ENCODE peak calls at places on chromosomes 7 and 10, in seven cellular contexts. F, R, W, D, A, L and I are unnamed samples.

GRCh38 chr10:44030132-44030531 is 354.8 kb downstream of the CXCL12 start:
- DNase-seq in F (peak; percentile 52), R (no peak), W (no peak), D (no peak), A (no peak), L (no peak), I (no peak)

GRCh38 chr10:95406651-95407280 is 116.0 kb upstream of the PDLIM1 start:
- DNase-seq in F (no peak), R (no peak), W (no peak), D (peak; percentile 58), A (peak; percentile 33), L (no peak), I (no peak)

GRCh38 chr7:17640730-17641377 is 299.4 kb downstream of the SNX13 start:
- DNase-seq in F (peak; percentile 29), R (peak; percentile 28), W (no peak), D (peak; percentile 63), A (peak; percentile 34), L (peak; percentile 2), I (no peak)

GRCh38 chr10:30384791-30385201 is 35.7 kb upstream of the MTPAP start:
- DNase-seq in F (peak; percentile 35), R (peak; percentile 24), W (peak; percentile 6), D (peak; percentile 67), A (no peak), L (no peak), I (no peak)

GRCh38 chr10:1123972-1124371 is 67.8 kb downstream of the WDR37 start:
- DNase-seq in F (no peak), R (no peak), W (no peak), D (no peak), A (no peak), L (no peak), I (no peak)

GRCh38 chr10:6667679-6668270 is 87.7 kb upstream of the PRKCQ start:
- DNase-seq in F (peak; percentile 71), R (peak; percentile 18), W (no peak), D (peak; percentile 48), A (no peak), L (no peak), I (no peak)

GRCh38 chr10:44908071-44908709 is 2.9 kb upstream of the TMEM72 start:
- DNase-seq in F (no peak), R (no peak), W (peak; percentile 21), D (no peak), A (no peak), L (no peak), I (no peak)

GRCh38 chr10:132714096-132714721 is 71.7 kb downstream of the NKX6-2 start:
- DNase-seq in F (peak; percentile 5), R (no peak), W (no peak), D (no peak), A (no peak), L (no peak), I (peak; percentile 84)

GRCh38 chr10:53276797-53277196 is 504.2 kb upstream of the MBL2 start:
- DNase-seq in F (no peak), R (no peak), W (no peak), D (no peak), A (no peak), L (no peak), I (no peak)

GRCh38 chr10:122630526-122630925 is 69.1 kb downstream of the C10orf120 start:
- DNase-seq in F (no peak), R (no peak), W (no peak), D (no peak), A (no peak), L (no peak), I (no peak)